ENCODE peak calls at places on chromosomes 12 and 14, in ten cellular contexts. U, X, M, S, F, R, T, B, I and Z are unnamed samples.

GRCh38 chr14:89466939-89467338 is 49.9 kb upstream of the FOXN3 start:
- DNase-seq in U (no peak), X (no peak), M (no peak), S (no peak), F (no peak), R (no peak), T (peak), B (no peak), I (no peak), Z (no peak)

GRCh38 chr14:22883191-22883976 is at the start of gene REM2:
- DNase-seq in U (peak), X (peak), M (no peak), S (no peak), F (no peak), R (no peak), T (no peak), B (no peak), I (no peak), Z (no peak)

GRCh38 chr14:95533391-95533821 is 1.4 kb upstream of the GLRX5 start:
- DNase-seq in U (peak), X (no peak), M (no peak), S (no peak), F (peak), R (no peak), T (no peak), B (peak), I (no peak), Z (peak)

GRCh38 chr14:65835501-65835900 is 423.0 kb downstream of the FUT8 start:
- DNase-seq in U (no peak), X (no peak), M (no peak), S (no peak), F (no peak), R (no peak), T (no peak), B (no peak), I (no peak), Z (no peak)

GRCh38 chr12:3398196-3398789 is 92.7 kb upstream of the PRMT8 start:
- DNase-seq in U (no peak), X (no peak), M (no peak), S (no peak), F (no peak), R (no peak), T (no peak), B (no peak), I (no peak), Z (no peak)

GRCh38 chr14:37142835-37143499 is 29.4 kb downstream of the SLC25A21 start:
- DNase-seq in U (no peak), X (no peak), M (no peak), S (no peak), F (peak), R (no peak), T (no peak), B (peak), I (no peak), Z (peak)

GRCh38 chr12:25615119-25615518 is 62.0 kb upstream of the LMNTD1 start:
- DNase-seq in U (no peak), X (no peak), M (no peak), S (no peak), F (peak), R (no peak), T (no peak), B (peak), I (peak), Z (peak)

GRCh38 chr12:19893514-19893913 is 454.2 kb downstream of the AEBP2 start:
- DNase-seq in U (no peak), X (no peak), M (no peak), S (no peak), F (peak), R (no peak), T (no peak), B (no peak), I (no peak), Z (no peak)

GRCh38 chr14:65110525-65110924 is 8.2 kb upstream of the MAX start:
- DNase-seq in U (no peak), X (no peak), M (no peak), S (no peak), F (no peak), R (no peak), T (no peak), B (no peak), I (no peak), Z (no peak)

GRCh38 chr12:27936196-27936595 is 36.3 kb downstream of the PTHLH start:
- DNase-seq in U (no peak), X (no peak), M (no peak), S (no peak), F (no peak), R (no peak), T (no peak), B (no peak), I (no peak), Z (no peak)

GRCh38 chr12:26971963-26972362 is 33.7 kb downstream of the FGFR1OP2 start:
- DNase-seq in U (no peak), X (no peak), M (peak), S (no peak), F (no peak), R (no peak), T (peak), B (no peak), I (no peak), Z (no peak)

GRCh38 chr12:25689996-25690501 is 137.0 kb upstream of the LMNTD1 start:
- DNase-seq in U (no peak), X (no peak), M (no peak), S (no peak), F (peak), R (no peak), T (no peak), B (no peak), I (no peak), Z (no peak)

GRCh38 chr14:77105118-77105517 is 7.1 kb downstream of the CIPC start:
- DNase-seq in U (no peak), X (no peak), M (no peak), S (no peak), F (no peak), R (no peak), T (no peak), B (no peak), I (no peak), Z (no peak)